ENCODE peak calls at places on chromosomes 11 and 22, in four cellular contexts. K, A, X and F are unnamed samples.

GRCh38 chr22:32999039-32999861 is 58.9 kb downstream of the SYN3 start:
- DNase-seq in K (no peak), A (no peak), X (no peak), F (no peak)

GRCh38 chr11:3073029-3073435 is 15.8 kb upstream of the CARS1 start:
- DNase-seq in K (no peak), A (no peak), X (no peak), F (no peak)

GRCh38 chr11:93686812-93687211 is 25.3 kb downstream of the CEP295 start:
- DNase-seq in K (no peak), A (no peak), X (no peak), F (no peak)

GRCh38 chr11:26851696-26852095 is 129.8 kb upstream of the SLC5A12 start:
- DNase-seq in K (no peak), A (no peak), X (no peak), F (no peak)

GRCh38 chr11:62667460-62667859 is 2.3 kb downstream of the CSKMT start:
- DNase-seq in K (no peak), A (peak; percentile 20), X (no peak), F (no peak)

GRCh38 chr11:61026121-61027031 is 54.9 kb downstream of the CD6 start:
- DNase-seq in K (no peak), A (peak; percentile 76), X (no peak), F (no peak)

GRCh38 chr11:126468102-126468521 is 112.6 kb downstream of the ST3GAL4 start:
- DNase-seq in K (no peak), A (no peak), X (no peak), F (no peak)

GRCh38 chr11:115247404-115247803 is 256.8 kb downstream of the CADM1 start:
- DNase-seq in K (no peak), A (no peak), X (no peak), F (no peak)

GRCh38 chr22:28175730-28176492 is 256.9 kb upstream of the PITPNB start:
- DNase-seq in K (no peak), A (no peak), X (no peak), F (no peak)

GRCh38 chr11:35267504-35267903 is 128.5 kb downstream of the CD44 start:
- DNase-seq in K (no peak), A (no peak), X (no peak), F (no peak)

GRCh38 chr11:77406396-77406795 is 67.5 kb downstream of the PAK1 start:
- DNase-seq in K (no peak), A (no peak), X (no peak), F (no peak)

GRCh38 chr22:49244466-49245420 is 582.9 kb downstream of the BRD1 start:
- DNase-seq in K (no peak), A (no peak), X (peak; percentile 32), F (no peak)

GRCh38 chr11:5369793-5370192 is 13.8 kb upstream of the OR51M1 start:
- DNase-seq in K (no peak), A (no peak), X (no peak), F (no peak)

GRCh38 chr11:63639195-63639832 is 25.1 kb upstream of the PLAAT3 start:
- DNase-seq in K (no peak), A (peak; percentile 25), X (no peak), F (no peak)

GRCh38 chr11:762421-763072 is 14.7 kb downstream of the GATD1 start:
- DNase-seq in K (no peak), A (peak; percentile 43), X (peak; percentile 83), F (no peak)

GRCh38 chr11:86171627-86172026 is 72.9 kb upstream of the EED start:
- DNase-seq in K (no peak), A (no peak), X (no peak), F (no peak)

GRCh38 chr22:41286639-41287091 is 678 bp upstream of the RANGAP1 start:
- DNase-seq in K (no peak), A (peak; percentile 86), X (no peak), F (no peak)

GRCh38 chr11:6625156-6625831 is 6.1 kb upstream of the TPP1 start:
- DNase-seq in K (no peak), A (no peak), X (no peak), F (no peak)

DNA sequence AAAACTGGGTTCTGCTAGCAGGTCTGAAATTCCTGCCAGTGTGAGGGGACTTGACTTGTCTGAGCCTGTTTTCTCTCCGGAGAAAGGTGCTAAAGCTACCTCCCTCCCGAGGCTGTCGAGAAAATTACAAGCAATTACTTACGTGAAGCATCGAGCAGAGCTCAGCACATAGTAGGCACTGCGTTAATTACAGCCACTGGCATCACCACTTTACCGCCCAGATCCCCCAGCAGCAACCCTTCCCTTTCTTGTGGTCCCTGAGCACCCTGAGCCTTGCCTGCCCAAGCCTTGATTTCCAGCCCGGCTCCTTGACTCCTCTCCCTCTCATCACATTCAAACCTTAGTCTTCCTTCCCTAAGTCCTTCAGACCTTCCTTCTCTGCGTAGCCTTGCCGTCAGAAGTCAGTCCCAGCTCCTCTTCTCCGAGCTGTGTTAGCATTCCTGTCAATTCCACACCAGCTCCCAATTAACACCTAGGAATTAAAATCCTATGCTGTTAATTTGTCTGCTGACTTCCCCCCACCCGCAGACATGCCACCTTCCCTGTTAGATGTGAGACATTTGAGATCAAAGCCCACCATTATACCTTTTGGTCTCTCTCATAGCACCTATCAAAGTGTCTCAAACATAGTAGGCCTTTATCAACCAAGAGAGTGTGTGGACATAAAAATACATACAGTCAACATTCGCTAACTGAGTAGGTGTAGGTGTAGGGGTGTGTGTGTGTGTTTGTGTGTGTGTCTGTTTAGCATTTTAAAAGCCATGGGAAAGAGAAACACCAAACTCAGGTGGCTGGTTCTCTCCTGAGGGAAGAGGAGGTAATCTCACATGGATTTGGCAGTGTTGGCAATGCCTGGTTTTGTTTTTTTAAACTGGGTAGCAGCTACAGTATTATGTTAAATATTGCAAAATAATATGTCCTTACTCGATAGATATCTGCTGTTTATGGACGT is 2.8 kb upstream of the KCNJ5 start:
- DNase-seq in K (no peak), A (no peak), X (no peak), F (no peak)
- TF ChIP-seq CTCF in K (no peak), A (no peak), X (no peak), F (peak; percentile 28)

GRCh38 chr11:17934194-17934593 is 78.7 kb downstream of the SERGEF start:
- DNase-seq in K (no peak), A (no peak), X (no peak), F (no peak)

GRCh38 chr11:17930544-17931144 is 82.2 kb downstream of the SERGEF start:
- DNase-seq in K (no peak), A (no peak), X (no peak), F (no peak)

GRCh38 chr11:17933710-17934109 is 79.1 kb downstream of the SERGEF start:
- DNase-seq in K (no peak), A (no peak), X (no peak), F (no peak)

GRCh38 chr11:17931595-17931994 is 81.3 kb downstream of the SERGEF start:
- DNase-seq in K (no peak), A (no peak), X (no peak), F (no peak)

GRCh38 chr11:17932472-17932871 is 80.4 kb downstream of the SERGEF start:
- DNase-seq in K (no peak), A (no peak), X (no peak), F (no peak)
- TF ChIP-seq CTCF in K (no peak), A (peak; percentile 47), X (no peak), F (no peak)

DNA sequence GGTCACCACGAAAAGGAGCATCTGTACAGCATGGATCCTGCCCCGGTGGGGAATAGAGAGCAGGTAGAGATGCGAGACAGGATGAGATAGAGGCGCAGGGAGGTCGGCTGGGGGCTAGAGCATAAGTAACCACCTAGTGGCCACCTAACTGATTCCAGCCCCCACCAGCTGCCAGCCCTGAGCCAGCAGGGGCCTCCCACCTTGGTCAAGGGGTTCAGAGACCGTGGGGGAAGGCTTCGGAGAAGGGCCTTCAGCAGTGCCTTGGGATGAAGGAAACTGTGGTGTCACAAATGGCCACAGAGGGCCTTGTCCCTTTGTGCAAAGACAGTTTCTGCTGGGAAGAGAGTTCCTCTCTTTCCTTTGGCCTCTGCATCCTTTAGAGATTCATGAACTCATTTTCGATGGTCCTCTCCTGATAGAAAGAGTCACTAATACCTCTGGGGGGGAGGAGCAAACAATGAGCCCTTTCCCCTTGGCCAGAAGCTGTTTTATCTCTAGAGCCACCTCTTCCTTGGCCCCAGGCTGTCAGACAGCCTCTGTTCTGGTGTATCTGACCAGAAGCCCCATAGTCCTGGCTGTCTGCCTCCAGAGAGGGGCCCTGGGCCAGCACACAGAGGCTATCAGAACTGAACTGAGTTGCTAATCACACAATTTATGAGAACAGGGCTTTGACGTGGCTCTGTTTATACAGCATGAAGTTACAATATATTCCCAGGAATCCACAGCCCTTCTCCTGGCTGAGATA is 146.0 kb downstream of the PARVA start:
- DNase-seq in K (no peak), A (no peak), X (no peak), F (no peak)
- TF ChIP-seq CTCF in K (no peak), A (no peak), X (no peak), F (no peak)

DNA sequence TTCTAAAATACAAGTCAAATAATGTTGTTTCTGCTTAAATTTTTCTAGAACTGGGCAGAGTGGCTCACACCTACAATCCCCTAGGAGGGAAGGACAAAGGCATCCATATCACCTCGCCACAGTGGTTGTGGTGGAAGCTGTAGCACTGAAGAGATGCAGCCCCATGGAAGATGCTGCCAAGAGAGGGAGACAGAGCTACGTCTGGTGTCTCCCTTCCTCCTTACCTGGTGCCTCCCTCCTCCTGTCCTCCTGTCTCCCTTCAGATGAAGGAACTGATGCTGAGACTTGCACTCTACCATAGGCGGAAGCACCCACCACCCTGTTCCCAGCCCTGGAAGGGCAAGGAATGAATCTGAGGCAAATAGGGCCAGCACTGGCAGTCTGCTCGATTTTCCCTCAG is 22.3 kb downstream of the MMP27 start:
- DNase-seq in K (no peak), A (no peak), X (no peak), F (no peak)
- TF ChIP-seq CTCF in K (no peak), A (no peak), X (no peak), F (no peak)

GRCh38 chr22:22461111-22461510 is 47.4 kb downstream of the ZNF280B start:
- DNase-seq in K (no peak), A (no peak), X (no peak), F (no peak)

GRCh38 chr22:22464541-22465054 is 43.9 kb downstream of the ZNF280B start:
- DNase-seq in K (no peak), A (no peak), X (no peak), F (no peak)

GRCh38 chr22:22461583-22461982 is 47.0 kb downstream of the ZNF280B start:
- DNase-seq in K (no peak), A (no peak), X (no peak), F (no peak)

GRCh38 chr22:22463855-22464540 is 44.5 kb downstream of the ZNF280B start:
- DNase-seq in K (peak; percentile 28), A (peak; percentile 84), X (no peak), F (peak; percentile 58)

DNA sequence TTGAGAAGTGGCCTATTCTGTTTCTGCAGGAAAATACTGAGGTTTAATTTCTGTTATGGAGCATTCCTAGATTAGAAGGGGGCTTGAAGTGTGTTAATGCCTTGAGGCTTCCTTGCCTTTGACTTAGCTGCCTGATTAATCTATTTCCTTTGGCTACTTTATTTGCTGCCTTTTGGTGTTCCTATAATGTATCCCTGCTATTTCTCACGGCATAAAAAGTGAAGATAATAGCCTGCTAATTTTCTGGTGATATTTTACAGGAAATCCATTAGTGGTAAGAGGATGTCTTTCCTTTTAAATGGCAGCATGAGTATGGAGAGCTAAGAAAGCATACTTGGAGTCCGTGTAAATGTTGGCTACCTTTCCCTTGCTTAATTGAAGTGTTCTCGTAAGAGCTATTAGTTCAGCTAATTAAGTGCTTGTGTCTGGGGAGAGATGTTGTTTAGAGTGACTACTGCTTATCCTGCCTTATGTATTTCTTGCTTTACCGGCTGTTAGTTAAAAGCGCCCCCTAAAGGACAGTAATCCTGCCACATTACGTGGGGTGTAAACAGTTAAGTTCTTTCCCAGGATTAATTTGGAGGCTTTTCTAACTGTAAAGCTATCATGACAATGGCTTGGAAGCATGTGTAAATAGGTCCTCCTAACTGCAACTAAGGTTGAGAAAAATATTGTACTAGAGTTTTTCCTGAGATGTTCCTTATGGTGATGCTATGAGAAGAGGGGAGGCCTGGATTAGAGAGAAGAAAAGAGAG is 45.6 kb downstream of the ZNF280B start:
- DNase-seq in K (no peak), A (peak; percentile 50), X (no peak), F (no peak)
- TF ChIP-seq CTCF in K (no peak), A (peak; percentile 89), X (no peak), F (peak; percentile 23)